ENCODE peak calls at places on chromosomes 3 and 15, in nine cellular contexts. One of them, this sample, is unnamed.

GRCh38 chr15:56411122-56411749 is 46.0 kb downstream of the TEX9 start:
- DNase-seq in NCI-H510A: no peak
- DNase-seq in GM23248: no peak
- DNase-seq in activated T-cell treated with anti-CD3 and anti-CD28 coated beads for 48 hours: no peak
- DNase-seq in Kasumi-1: no peak
- DNase-seq in naive thymus-derived CD8-positive, alpha-beta T cell: no peak
- DNase-seq in GM04504: no peak
- DNase-seq in stimulated activated CD4-positive, alpha-beta T cell treated with anti-CD3 and anti-CD28 coated beads, Interleukin-1b, Interleukin-23, amount 100 ng/mL, for 24 hours: no peak
- DNase-seq in A549: no peak
- DNase-seq in this sample: no peak

GRCh38 chr15:49895337-49896223 is 223.5 kb downstream of the ATP8B4 start:
- DNase-seq in activated T-cell treated with anti-CD3 and anti-CD28 coated beads for 48 hours: no peak
- DNase-seq in Kasumi-1: no peak
- DNase-seq in A549: no peak
- DNase-seq in stimulated activated CD4-positive, alpha-beta T cell treated with anti-CD3 and anti-CD28 coated beads, Interleukin-1b, Interleukin-23, amount 100 ng/mL, for 24 hours: no peak
- DNase-seq in GM23248: peak; percentile 20
- DNase-seq in GM04504: no peak
- DNase-seq in naive thymus-derived CD8-positive, alpha-beta T cell: no peak
- DNase-seq in NCI-H510A: no peak
- DNase-seq in this sample: no peak

GRCh38 chr3:172982731-172983364 is 158.2 kb downstream of the SPATA16 start:
- DNase-seq in naive thymus-derived CD8-positive, alpha-beta T cell: no peak
- DNase-seq in GM23248: peak; percentile 4
- DNase-seq in stimulated activated CD4-positive, alpha-beta T cell treated with anti-CD3 and anti-CD28 coated beads, Interleukin-1b, Interleukin-23, amount 100 ng/mL, for 24 hours: no peak
- DNase-seq in NCI-H510A: no peak
- DNase-seq in Kasumi-1: no peak
- DNase-seq in GM04504: no peak
- DNase-seq in activated T-cell treated with anti-CD3 and anti-CD28 coated beads for 48 hours: no peak
- DNase-seq in A549: no peak
- DNase-seq in this sample: no peak

GRCh38 chr3:141425523-141426233 is 57.4 kb downstream of the ZBTB38 start:
- DNase-seq in activated T-cell treated with anti-CD3 and anti-CD28 coated beads for 48 hours: no peak
- DNase-seq in Kasumi-1: no peak
- DNase-seq in naive thymus-derived CD8-positive, alpha-beta T cell: no peak
- DNase-seq in NCI-H510A: no peak
- DNase-seq in GM04504: no peak
- DNase-seq in GM23248: peak; percentile 63
- DNase-seq in A549: no peak
- DNase-seq in stimulated activated CD4-positive, alpha-beta T cell treated with anti-CD3 and anti-CD28 coated beads, Interleukin-1b, Interleukin-23, amount 100 ng/mL, for 24 hours: no peak
- DNase-seq in this sample: no peak

GRCh38 chr3:94776401-94776915 is 713.6 kb downstream of the NSUN3 start:
- DNase-seq in stimulated activated CD4-positive, alpha-beta T cell treated with anti-CD3 and anti-CD28 coated beads, Interleukin-1b, Interleukin-23, amount 100 ng/mL, for 24 hours: no peak
- DNase-seq in NCI-H510A: no peak
- DNase-seq in GM23248: no peak
- DNase-seq in naive thymus-derived CD8-positive, alpha-beta T cell: no peak
- DNase-seq in A549: no peak
- DNase-seq in Kasumi-1: no peak
- DNase-seq in GM04504: no peak
- DNase-seq in activated T-cell treated with anti-CD3 and anti-CD28 coated beads for 48 hours: no peak
- DNase-seq in this sample: no peak

GRCh38 chr15:43488790-43489585 is 4.0 kb downstream of the TP53BP1 start:
- DNase-seq in activated T-cell treated with anti-CD3 and anti-CD28 coated beads for 48 hours: no peak
- DNase-seq in stimulated activated CD4-positive, alpha-beta T cell treated with anti-CD3 and anti-CD28 coated beads, Interleukin-1b, Interleukin-23, amount 100 ng/mL, for 24 hours: no peak
- DNase-seq in NCI-H510A: no peak
- DNase-seq in naive thymus-derived CD8-positive, alpha-beta T cell: peak; percentile 14
- DNase-seq in GM04504: no peak
- DNase-seq in Kasumi-1: no peak
- DNase-seq in A549: no peak
- DNase-seq in GM23248: no peak
- DNase-seq in this sample: no peak

GRCh38 chr3:105979961-105980360 is 111.1 kb upstream of the CBLB start:
- DNase-seq in A549: no peak
- DNase-seq in NCI-H510A: no peak
- DNase-seq in stimulated activated CD4-positive, alpha-beta T cell treated with anti-CD3 and anti-CD28 coated beads, Interleukin-1b, Interleukin-23, amount 100 ng/mL, for 24 hours: no peak
- DNase-seq in activated T-cell treated with anti-CD3 and anti-CD28 coated beads for 48 hours: no peak
- DNase-seq in naive thymus-derived CD8-positive, alpha-beta T cell: no peak
- DNase-seq in Kasumi-1: no peak
- DNase-seq in GM23248: no peak
- DNase-seq in GM04504: no peak
- DNase-seq in this sample: no peak

GRCh38 chr3:61627768-61628185 is 66.4 kb downstream of the PTPRG start:
- DNase-seq in naive thymus-derived CD8-positive, alpha-beta T cell: no peak
- DNase-seq in GM04504: peak; percentile 80
- DNase-seq in Kasumi-1: no peak
- DNase-seq in NCI-H510A: no peak
- DNase-seq in stimulated activated CD4-positive, alpha-beta T cell treated with anti-CD3 and anti-CD28 coated beads, Interleukin-1b, Interleukin-23, amount 100 ng/mL, for 24 hours: no peak
- DNase-seq in A549: peak; percentile 26
- DNase-seq in activated T-cell treated with anti-CD3 and anti-CD28 coated beads for 48 hours: no peak
- DNase-seq in GM23248: peak; percentile 89
- DNase-seq in this sample: no peak

GRCh38 chr3:184005981-184006507 is 11.6 kb downstream of the ABCC5 start:
- DNase-seq in GM23248: peak; percentile 14
- DNase-seq in naive thymus-derived CD8-positive, alpha-beta T cell: peak; percentile 48
- DNase-seq in Kasumi-1: peak; percentile 47
- DNase-seq in GM04504: no peak
- DNase-seq in stimulated activated CD4-positive, alpha-beta T cell treated with anti-CD3 and anti-CD28 coated beads, Interleukin-1b, Interleukin-23, amount 100 ng/mL, for 24 hours: no peak
- DNase-seq in NCI-H510A: peak; percentile 85
- DNase-seq in activated T-cell treated with anti-CD3 and anti-CD28 coated beads for 48 hours: no peak
- DNase-seq in A549: no peak
- DNase-seq in this sample: no peak

GRCh38 chr15:84789762-84790161 is 27.4 kb upstream of the ALPK3 start:
- DNase-seq in Kasumi-1: no peak
- DNase-seq in activated T-cell treated with anti-CD3 and anti-CD28 coated beads for 48 hours: no peak
- DNase-seq in naive thymus-derived CD8-positive, alpha-beta T cell: no peak
- DNase-seq in GM23248: no peak
- DNase-seq in stimulated activated CD4-positive, alpha-beta T cell treated with anti-CD3 and anti-CD28 coated beads, Interleukin-1b, Interleukin-23, amount 100 ng/mL, for 24 hours: no peak
- DNase-seq in A549: no peak
- DNase-seq in NCI-H510A: no peak
- DNase-seq in GM04504: no peak
- DNase-seq in this sample: no peak

GRCh38 chr15:43514241-43515057 is 3.0 kb upstream of the MAP1A start:
- DNase-seq in NCI-H510A: peak; percentile 34
- DNase-seq in Kasumi-1: peak; percentile 0
- DNase-seq in stimulated activated CD4-positive, alpha-beta T cell treated with anti-CD3 and anti-CD28 coated beads, Interleukin-1b, Interleukin-23, amount 100 ng/mL, for 24 hours: no peak
- DNase-seq in GM04504: no peak
- DNase-seq in GM23248: peak; percentile 68
- DNase-seq in activated T-cell treated with anti-CD3 and anti-CD28 coated beads for 48 hours: no peak
- DNase-seq in naive thymus-derived CD8-positive, alpha-beta T cell: peak; percentile 44
- DNase-seq in A549: no peak
- DNase-seq in this sample: no peak

GRCh38 chr3:182807056-182807455 is 13.8 kb downstream of the ATP11B start:
- DNase-seq in stimulated activated CD4-positive, alpha-beta T cell treated with anti-CD3 and anti-CD28 coated beads, Interleukin-1b, Interleukin-23, amount 100 ng/mL, for 24 hours: no peak
- DNase-seq in GM04504: no peak
- DNase-seq in activated T-cell treated with anti-CD3 and anti-CD28 coated beads for 48 hours: no peak
- DNase-seq in Kasumi-1: no peak
- DNase-seq in naive thymus-derived CD8-positive, alpha-beta T cell: no peak
- DNase-seq in NCI-H510A: no peak
- DNase-seq in GM23248: no peak
- DNase-seq in A549: no peak
- DNase-seq in this sample: no peak

GRCh38 chr3:125357032-125357658 is 18.0 kb downstream of the ZNF148 start:
- DNase-seq in stimulated activated CD4-positive, alpha-beta T cell treated with anti-CD3 and anti-CD28 coated beads, Interleukin-1b, Interleukin-23, amount 100 ng/mL, for 24 hours: peak; percentile 45
- DNase-seq in naive thymus-derived CD8-positive, alpha-beta T cell: peak; percentile 82
- DNase-seq in NCI-H510A: no peak
- DNase-seq in GM04504: no peak
- DNase-seq in GM23248: peak; percentile 70
- DNase-seq in Kasumi-1: peak; percentile 71
- DNase-seq in A549: peak; percentile 53
- DNase-seq in activated T-cell treated with anti-CD3 and anti-CD28 coated beads for 48 hours: peak; percentile 43
- DNase-seq in this sample: peak; percentile 20

GRCh38 chr15:58392611-58393161 is 39.1 kb upstream of the LIPC start:
- DNase-seq in GM23248: no peak
- DNase-seq in Kasumi-1: no peak
- DNase-seq in activated T-cell treated with anti-CD3 and anti-CD28 coated beads for 48 hours: no peak
- DNase-seq in GM04504: no peak
- DNase-seq in A549: no peak
- DNase-seq in naive thymus-derived CD8-positive, alpha-beta T cell: no peak
- DNase-seq in stimulated activated CD4-positive, alpha-beta T cell treated with anti-CD3 and anti-CD28 coated beads, Interleukin-1b, Interleukin-23, amount 100 ng/mL, for 24 hours: no peak
- DNase-seq in NCI-H510A: no peak
- DNase-seq in this sample: no peak

GRCh38 chr3:119302697-119303630 is 8.8 kb downstream of the ARHGAP31 start:
- DNase-seq in naive thymus-derived CD8-positive, alpha-beta T cell: no peak
- DNase-seq in stimulated activated CD4-positive, alpha-beta T cell treated with anti-CD3 and anti-CD28 coated beads, Interleukin-1b, Interleukin-23, amount 100 ng/mL, for 24 hours: no peak
- DNase-seq in GM04504: no peak
- DNase-seq in A549: no peak
- DNase-seq in Kasumi-1: peak; percentile 42
- DNase-seq in activated T-cell treated with anti-CD3 and anti-CD28 coated beads for 48 hours: no peak
- DNase-seq in NCI-H510A: no peak
- DNase-seq in GM23248: no peak
- DNase-seq in this sample: no peak

GRCh38 chr3:188749010-188749617 is 422.7 kb upstream of the TPRG1 start:
- DNase-seq in A549: no peak
- DNase-seq in Kasumi-1: peak; percentile 61
- DNase-seq in GM23248: peak; percentile 21
- DNase-seq in naive thymus-derived CD8-positive, alpha-beta T cell: peak; percentile 63
- DNase-seq in NCI-H510A: no peak
- DNase-seq in activated T-cell treated with anti-CD3 and anti-CD28 coated beads for 48 hours: peak; percentile 29
- DNase-seq in stimulated activated CD4-positive, alpha-beta T cell treated with anti-CD3 and anti-CD28 coated beads, Interleukin-1b, Interleukin-23, amount 100 ng/mL, for 24 hours: peak; percentile 18
- DNase-seq in GM04504: no peak
- DNase-seq in this sample: no peak

GRCh38 chr15:33091983-33092688 is 102.4 kb downstream of the FMN1 start:
- DNase-seq in Kasumi-1: no peak
- DNase-seq in NCI-H510A: no peak
- DNase-seq in stimulated activated CD4-positive, alpha-beta T cell treated with anti-CD3 and anti-CD28 coated beads, Interleukin-1b, Interleukin-23, amount 100 ng/mL, for 24 hours: no peak
- DNase-seq in A549: no peak
- DNase-seq in naive thymus-derived CD8-positive, alpha-beta T cell: peak; percentile 43
- DNase-seq in GM23248: no peak
- DNase-seq in activated T-cell treated with anti-CD3 and anti-CD28 coated beads for 48 hours: no peak
- DNase-seq in GM04504: no peak
- DNase-seq in this sample: no peak

GRCh38 chr15:90364251-90364650 is 12.2 kb downstream of the ZNF774 start:
- DNase-seq in activated T-cell treated with anti-CD3 and anti-CD28 coated beads for 48 hours: no peak
- DNase-seq in stimulated activated CD4-positive, alpha-beta T cell treated with anti-CD3 and anti-CD28 coated beads, Interleukin-1b, Interleukin-23, amount 100 ng/mL, for 24 hours: no peak
- DNase-seq in GM23248: peak; percentile 77
- DNase-seq in NCI-H510A: no peak
- DNase-seq in Kasumi-1: no peak
- DNase-seq in naive thymus-derived CD8-positive, alpha-beta T cell: no peak
- DNase-seq in GM04504: no peak
- DNase-seq in A549: no peak
- DNase-seq in this sample: no peak

GRCh38 chr15:32838338-32838737 is 120.5 kb downstream of the GREM1 start:
- DNase-seq in Kasumi-1: no peak
- DNase-seq in GM23248: peak; percentile 42
- DNase-seq in A549: no peak
- DNase-seq in GM04504: no peak
- DNase-seq in activated T-cell treated with anti-CD3 and anti-CD28 coated beads for 48 hours: no peak
- DNase-seq in stimulated activated CD4-positive, alpha-beta T cell treated with anti-CD3 and anti-CD28 coated beads, Interleukin-1b, Interleukin-23, amount 100 ng/mL, for 24 hours: no peak
- DNase-seq in NCI-H510A: no peak
- DNase-seq in naive thymus-derived CD8-positive, alpha-beta T cell: no peak
- DNase-seq in this sample: no peak

GRCh38 chr15:56886450-56886856 is 32.0 kb upstream of the TCF12 start:
- DNase-seq in naive thymus-derived CD8-positive, alpha-beta T cell: peak; percentile 36
- DNase-seq in activated T-cell treated with anti-CD3 and anti-CD28 coated beads for 48 hours: no peak
- DNase-seq in Kasumi-1: no peak
- DNase-seq in A549: no peak
- DNase-seq in GM04504: no peak
- DNase-seq in NCI-H510A: no peak
- DNase-seq in GM23248: peak; percentile 46
- DNase-seq in stimulated activated CD4-positive, alpha-beta T cell treated with anti-CD3 and anti-CD28 coated beads, Interleukin-1b, Interleukin-23, amount 100 ng/mL, for 24 hours: no peak
- DNase-seq in this sample: no peak

GRCh38 chr3:32284443-32284842 is 46.0 kb downstream of the CMTM8 start:
- DNase-seq in A549: no peak
- DNase-seq in activated T-cell treated with anti-CD3 and anti-CD28 coated beads for 48 hours: no peak
- DNase-seq in NCI-H510A: no peak
- DNase-seq in stimulated activated CD4-positive, alpha-beta T cell treated with anti-CD3 and anti-CD28 coated beads, Interleukin-1b, Interleukin-23, amount 100 ng/mL, for 24 hours: no peak
- DNase-seq in GM04504: no peak
- DNase-seq in naive thymus-derived CD8-positive, alpha-beta T cell: no peak
- DNase-seq in Kasumi-1: no peak
- DNase-seq in GM23248: no peak
- DNase-seq in this sample: no peak

GRCh38 chr3:17742837-17743659 is 617 bp upstream of the TBC1D5 start:
- DNase-seq in stimulated activated CD4-positive, alpha-beta T cell treated with anti-CD3 and anti-CD28 coated beads, Interleukin-1b, Interleukin-23, amount 100 ng/mL, for 24 hours: no peak
- DNase-seq in NCI-H510A: no peak
- DNase-seq in GM23248: no peak
- DNase-seq in Kasumi-1: no peak
- DNase-seq in GM04504: no peak
- DNase-seq in activated T-cell treated with anti-CD3 and anti-CD28 coated beads for 48 hours: no peak
- DNase-seq in A549: peak; percentile 92
- DNase-seq in naive thymus-derived CD8-positive, alpha-beta T cell: peak; percentile 88
- DNase-seq in this sample: no peak

GRCh38 chr3:56351496-56351895 is 116.8 kb downstream of the ERC2 start:
- DNase-seq in A549: no peak
- DNase-seq in stimulated activated CD4-positive, alpha-beta T cell treated with anti-CD3 and anti-CD28 coated beads, Interleukin-1b, Interleukin-23, amount 100 ng/mL, for 24 hours: no peak
- DNase-seq in GM23248: no peak
- DNase-seq in naive thymus-derived CD8-positive, alpha-beta T cell: no peak
- DNase-seq in Kasumi-1: no peak
- DNase-seq in activated T-cell treated with anti-CD3 and anti-CD28 coated beads for 48 hours: no peak
- DNase-seq in NCI-H510A: no peak
- DNase-seq in GM04504: no peak
- DNase-seq in this sample: no peak

GRCh38 chr3:185537369-185537970 is 14.9 kb downstream of the LIPH start:
- DNase-seq in Kasumi-1: peak; percentile 95
- DNase-seq in stimulated activated CD4-positive, alpha-beta T cell treated with anti-CD3 and anti-CD28 coated beads, Interleukin-1b, Interleukin-23, amount 100 ng/mL, for 24 hours: peak; percentile 16
- DNase-seq in A549: peak; percentile 82
- DNase-seq in GM04504: peak; percentile 55
- DNase-seq in GM23248: peak; percentile 80
- DNase-seq in NCI-H510A: no peak
- DNase-seq in activated T-cell treated with anti-CD3 and anti-CD28 coated beads for 48 hours: peak; percentile 43
- DNase-seq in naive thymus-derived CD8-positive, alpha-beta T cell: no peak
- DNase-seq in this sample: no peak

GRCh38 chr15:29032776-29033175 is 147.0 kb downstream of the APBA2 start:
- DNase-seq in GM23248: no peak
- DNase-seq in Kasumi-1: no peak
- DNase-seq in stimulated activated CD4-positive, alpha-beta T cell treated with anti-CD3 and anti-CD28 coated beads, Interleukin-1b, Interleukin-23, amount 100 ng/mL, for 24 hours: no peak
- DNase-seq in GM04504: no peak
- DNase-seq in naive thymus-derived CD8-positive, alpha-beta T cell: no peak
- DNase-seq in activated T-cell treated with anti-CD3 and anti-CD28 coated beads for 48 hours: no peak
- DNase-seq in A549: no peak
- DNase-seq in NCI-H510A: no peak
- DNase-seq in this sample: no peak

GRCh38 chr15:48375767-48376166 is 44.5 kb downstream of the DUT start:
- DNase-seq in GM04504: no peak
- DNase-seq in GM23248: no peak
- DNase-seq in activated T-cell treated with anti-CD3 and anti-CD28 coated beads for 48 hours: no peak
- DNase-seq in NCI-H510A: no peak
- DNase-seq in stimulated activated CD4-positive, alpha-beta T cell treated with anti-CD3 and anti-CD28 coated beads, Interleukin-1b, Interleukin-23, amount 100 ng/mL, for 24 hours: no peak
- DNase-seq in Kasumi-1: no peak
- DNase-seq in A549: no peak
- DNase-seq in naive thymus-derived CD8-positive, alpha-beta T cell: no peak
- DNase-seq in this sample: no peak

GRCh38 chr3:195109098-195109657 is 161.8 kb downstream of the XXYLT1 start:
- DNase-seq in GM23248: no peak
- DNase-seq in activated T-cell treated with anti-CD3 and anti-CD28 coated beads for 48 hours: no peak
- DNase-seq in stimulated activated CD4-positive, alpha-beta T cell treated with anti-CD3 and anti-CD28 coated beads, Interleukin-1b, Interleukin-23, amount 100 ng/mL, for 24 hours: no peak
- DNase-seq in Kasumi-1: no peak
- DNase-seq in NCI-H510A: no peak
- DNase-seq in naive thymus-derived CD8-positive, alpha-beta T cell: no peak
- DNase-seq in A549: no peak
- DNase-seq in GM04504: no peak
- DNase-seq in this sample: no peak

GRCh38 chr3:73602171-73602570 is 22.6 kb downstream of the PDZRN3 start:
- DNase-seq in GM04504: peak; percentile 85
- DNase-seq in naive thymus-derived CD8-positive, alpha-beta T cell: no peak
- DNase-seq in NCI-H510A: no peak
- DNase-seq in stimulated activated CD4-positive, alpha-beta T cell treated with anti-CD3 and anti-CD28 coated beads, Interleukin-1b, Interleukin-23, amount 100 ng/mL, for 24 hours: no peak
- DNase-seq in A549: no peak
- DNase-seq in Kasumi-1: no peak
- DNase-seq in GM23248: peak; percentile 96
- DNase-seq in activated T-cell treated with anti-CD3 and anti-CD28 coated beads for 48 hours: no peak
- DNase-seq in this sample: no peak

GRCh38 chr3:53069422-53070068 is 23.7 kb upstream of the SFMBT1 start:
- DNase-seq in NCI-H510A: no peak
- DNase-seq in GM04504: no peak
- DNase-seq in A549: no peak
- DNase-seq in GM23248: peak; percentile 25
- DNase-seq in activated T-cell treated with anti-CD3 and anti-CD28 coated beads for 48 hours: no peak
- DNase-seq in naive thymus-derived CD8-positive, alpha-beta T cell: no peak
- DNase-seq in stimulated activated CD4-positive, alpha-beta T cell treated with anti-CD3 and anti-CD28 coated beads, Interleukin-1b, Interleukin-23, amount 100 ng/mL, for 24 hours: no peak
- DNase-seq in Kasumi-1: no peak
- DNase-seq in this sample: no peak

GRCh38 chr3:147773236-147773635 is 364.1 kb downstream of the ZIC1 start:
- DNase-seq in GM04504: no peak
- DNase-seq in A549: no peak
- DNase-seq in Kasumi-1: no peak
- DNase-seq in NCI-H510A: no peak
- DNase-seq in naive thymus-derived CD8-positive, alpha-beta T cell: no peak
- DNase-seq in GM23248: peak; percentile 18
- DNase-seq in stimulated activated CD4-positive, alpha-beta T cell treated with anti-CD3 and anti-CD28 coated beads, Interleukin-1b, Interleukin-23, amount 100 ng/mL, for 24 hours: no peak
- DNase-seq in activated T-cell treated with anti-CD3 and anti-CD28 coated beads for 48 hours: no peak
- DNase-seq in this sample: no peak

GRCh38 chr3:114043205-114043604 is 13.1 kb downstream of the CCDC191 start:
- DNase-seq in GM04504: no peak
- DNase-seq in Kasumi-1: no peak
- DNase-seq in A549: no peak
- DNase-seq in stimulated activated CD4-positive, alpha-beta T cell treated with anti-CD3 and anti-CD28 coated beads, Interleukin-1b, Interleukin-23, amount 100 ng/mL, for 24 hours: no peak
- DNase-seq in NCI-H510A: no peak
- DNase-seq in GM23248: no peak
- DNase-seq in activated T-cell treated with anti-CD3 and anti-CD28 coated beads for 48 hours: no peak
- DNase-seq in naive thymus-derived CD8-positive, alpha-beta T cell: no peak
- DNase-seq in this sample: no peak

This sample was measured in activated gamma-delta T cell.